ENCODE peak calls at places on chromosomes 7 and 10, in ten cellular contexts. H is A549, Y is AG04450, O is spleen, T is mucosa of descending colon, R is heart left ventricle, M is transverse colon, F is tibial nerve, Z is right cardiac atrium, E is OCI-LY7. X is an unnamed sample.
A peak's percentile ranks its signal among the peaks of the same experiment; 100 is the strongest.

GRCh38 chr10:57715233-57715632 is 552.5 kb downstream of the IPMK start:
- DNase-seq in H (no peak), Y (no peak), O (no peak), T (no peak), R (no peak), M (no peak), F (no peak), Z (no peak), E (no peak), X (no peak)

GRCh38 chr10:49092477-49092876 is 22.8 kb downstream of the VSTM4 start:
- DNase-seq in H (no peak), Y (no peak), O (peak; percentile 12), T (no peak), R (no peak), M (no peak), F (no peak), Z (peak; percentile 4), E (no peak), X (no peak)

GRCh38 chr10:49173201-49173772 is 14.9 kb downstream of the TMEM273 start:
- DNase-seq in H (no peak), Y (no peak), O (no peak), T (no peak), R (no peak), M (no peak), F (no peak), Z (no peak), E (no peak), X (no peak)

GRCh38 chr7:90838799-90839198 is 242.7 kb downstream of the CDK14 start:
- DNase-seq in H (peak; percentile 11), Y (no peak), O (no peak), T (no peak), R (no peak), M (no peak), F (no peak), Z (no peak), E (no peak), X (no peak)

GRCh38 chr7:117567781-117568180 is 88.0 kb downstream of the CFTR start:
- DNase-seq in H (no peak), Y (no peak), O (no peak), T (no peak), R (no peak), M (no peak), F (no peak), Z (no peak), E (no peak), X (no peak)

GRCh38 chr10:84850826-84851225 is 522.4 kb downstream of the CCSER2 start:
- DNase-seq in H (no peak), Y (no peak), O (no peak), T (no peak), R (no peak), M (no peak), F (no peak), Z (no peak), E (no peak), X (no peak)

GRCh38 chr7:13240349-13240748 is 552.9 kb downstream of the ARL4A start:
- DNase-seq in H (peak; percentile 76), Y (peak; percentile 0), O (no peak), T (no peak), R (no peak), M (no peak), F (no peak), Z (no peak), E (no peak), X (no peak)

GRCh38 chr10:3172081-3172445 is 519 bp downstream of the PITRM1 start:
- DNase-seq in H (peak; percentile 49), Y (peak; percentile 24), O (peak; percentile 83), T (no peak), R (no peak), M (peak; percentile 31), F (peak; percentile 16), Z (no peak), E (no peak), X (no peak)

GRCh38 chr7:44791278-44792219 is 4.9 kb upstream of the PPIA start:
- DNase-seq in H (no peak), Y (peak; percentile 55), O (no peak), T (no peak), R (no peak), M (no peak), F (no peak), Z (no peak), E (no peak), X (no peak)

DNA sequence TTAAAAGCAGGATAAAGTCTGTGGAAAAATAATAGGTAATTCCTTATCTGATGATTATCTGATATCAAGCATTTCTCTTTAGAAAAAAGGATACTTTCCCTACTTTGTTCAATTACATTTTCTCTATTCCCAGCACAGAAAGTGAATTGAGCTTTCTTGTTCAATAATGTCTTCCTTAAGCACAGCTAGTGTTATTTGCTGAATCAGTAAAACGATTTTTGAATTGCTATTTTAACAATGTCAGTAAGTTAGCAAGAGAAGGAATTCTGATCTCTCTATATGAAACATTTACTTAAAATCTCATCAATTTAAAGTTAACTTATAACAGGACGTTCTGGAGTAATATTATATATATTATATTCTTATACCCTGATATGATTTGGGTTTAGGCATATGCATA is 337.2 kb upstream of the ANKRD30A start:
- DNase-seq in H (no peak), Y (no peak), O (no peak), T (no peak), R (no peak), M (no peak), F (no peak), Z (no peak), E (no peak), X (no peak)
- H3K9me3 ChIP-seq in H (no peaks in the 10 kb centered on the region), Y (no peaks in the 10 kb centered on the region), O (no peaks in the 10 kb centered on the region), T (peaks cover 30% of the 10 kb centered on the region), R (no peaks in the 10 kb centered on the region), M (no peaks in the 10 kb centered on the region), F (no peaks in the 10 kb centered on the region), Z (no peaks in the 10 kb centered on the region), E (no peaks in the 10 kb centered on the region), X (no peaks in the 10 kb centered on the region)

GRCh38 chr10:86170255-86171153 is 196.1 kb downstream of the GRID1 start:
- DNase-seq in H (no peak), Y (no peak), O (peak; percentile 37), T (no peak), R (no peak), M (no peak), F (no peak), Z (no peak), E (peak; percentile 46), X (no peak)
- H3K9me3 ChIP-seq in H (no peaks in the 10 kb centered on the region), Y (no peaks in the 10 kb centered on the region), O (no peaks in the 10 kb centered on the region), T (no peaks in the 10 kb centered on the region), R (no peaks in the 10 kb centered on the region), M (no peaks in the 10 kb centered on the region), F (no peaks in the 10 kb centered on the region), Z (no peaks in the 10 kb centered on the region), E (no peaks in the 10 kb centered on the region), X (no peaks in the 10 kb centered on the region)

GRCh38 chr7:272631-273030 is 17.3 kb upstream of the FOXL3 start:
- DNase-seq in H (no peak), Y (no peak), O (peak; percentile 58), T (no peak), R (no peak), M (no peak), F (no peak), Z (no peak), E (no peak), X (no peak)

GRCh38 chr7:273327-273726 is 16.6 kb upstream of the FOXL3 start:
- DNase-seq in H (no peak), Y (no peak), O (no peak), T (no peak), R (no peak), M (no peak), F (no peak), Z (no peak), E (no peak), X (no peak)

GRCh38 chr7:276230-276835 is 13.6 kb upstream of the FOXL3 start:
- DNase-seq in H (no peak), Y (no peak), O (peak; percentile 31), T (no peak), R (no peak), M (no peak), F (no peak), Z (no peak), E (no peak), X (no peak)

GRCh38 chr7:272108-272615 is 17.8 kb upstream of the FOXL3 start:
- DNase-seq in H (no peak), Y (no peak), O (peak; percentile 30), T (no peak), R (no peak), M (no peak), F (no peak), Z (peak; percentile 6), E (no peak), X (no peak)

DNA sequence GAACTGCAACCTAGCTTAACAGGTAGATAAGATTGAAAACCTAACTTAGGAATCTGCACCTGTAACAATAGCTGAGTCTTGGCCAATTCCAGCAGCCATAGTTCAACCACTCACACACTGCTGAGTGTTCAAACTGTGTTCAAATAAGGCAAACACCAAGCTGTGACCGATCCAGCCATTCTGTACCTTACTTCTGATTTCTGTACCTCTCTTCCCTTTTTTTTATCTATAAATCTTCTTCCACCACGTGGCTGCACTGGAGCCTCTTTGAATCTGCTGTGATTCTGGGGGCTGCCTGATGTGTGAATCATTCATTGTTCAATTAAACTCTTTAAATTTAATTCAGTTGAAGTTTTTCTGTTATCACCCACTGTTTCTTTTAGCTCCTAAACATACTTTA is 15.7 kb upstream of the FOXL3 start:
- DNase-seq in H (no peak), Y (no peak), O (no peak), T (no peak), R (no peak), M (no peak), F (no peak), Z (no peak), E (no peak), X (no peak)
- H3K9me3 ChIP-seq in H (peaks cover 50% of the 10 kb centered on the region), Y (peaks cover 38% of the 10 kb centered on the region), O (peaks cover 56% of the 10 kb centered on the region), T (peaks cover 2% of the 10 kb centered on the region), R (peaks cover 18% of the 10 kb centered on the region), M (no peaks in the 10 kb centered on the region), F (no peaks in the 10 kb centered on the region), Z (peaks cover 2% of the 10 kb centered on the region), E (no peaks in the 10 kb centered on the region), X (no peaks in the 10 kb centered on the region)

DNA sequence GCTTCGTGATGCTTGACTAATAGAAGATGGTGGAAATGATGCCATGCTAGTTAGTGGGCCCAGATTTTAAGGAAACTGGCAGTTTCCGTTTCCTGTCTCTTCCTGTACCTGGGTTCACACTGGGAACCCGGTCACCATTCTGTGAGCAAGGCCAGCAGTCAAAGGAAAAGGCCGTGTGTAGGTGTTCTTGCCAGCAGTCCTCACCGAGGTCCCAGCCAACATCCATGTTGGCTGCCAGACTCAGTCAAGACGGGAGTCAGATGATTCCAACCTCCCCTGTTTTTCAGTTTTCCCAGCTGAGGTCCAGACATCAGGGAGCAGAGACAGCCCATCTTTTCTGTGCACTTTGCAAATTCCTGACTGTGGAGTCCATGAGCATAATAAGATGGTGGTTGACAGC is 15.2 kb upstream of the PILRB start:
- DNase-seq in H (no peak), Y (no peak), O (peak; percentile 44), T (no peak), R (no peak), M (no peak), F (no peak), Z (no peak), E (no peak), X (no peak)
- H3K9me3 ChIP-seq in H (no peaks in the 10 kb centered on the region), Y (no peaks in the 10 kb centered on the region), O (no peaks in the 10 kb centered on the region), T (no peaks in the 10 kb centered on the region), R (no peaks in the 10 kb centered on the region), M (no peaks in the 10 kb centered on the region), F (no peaks in the 10 kb centered on the region), Z (no peaks in the 10 kb centered on the region), E (no peaks in the 10 kb centered on the region), X (no peaks in the 10 kb centered on the region)

X was measured in T-helper 17 cell.